ENCODE peak calls at places on chromosomes 7 and 10, in eight cellular contexts. S is right atrium auricular region, U is hepatocyte, L is adrenal gland, B is RWPE2, V is fibroblast of lung, O is AG04449, G is glutamatergic neuron. Q is an unnamed sample.

GRCh38 chr10:132628966-132629900 is 91.6 kb downstream of the INPP5A start:
- DNase-seq in S (no peak), B (peak), U (no peak), V (no peak), O (no peak), L (peak), G (peak), Q (no peak)

GRCh38 chr10:79046991-79047874 is 21.5 kb upstream of the ZMIZ1 start:
- DNase-seq in B (peak), G (peak), U (no peak), O (no peak), S (no peak), V (no peak), L (peak), Q (no peak)

GRCh38 chr7:98286701-98287485 is 5.4 kb downstream of the BRI3 start:
- DNase-seq in L (no peak), S (no peak), G (no peak), O (no peak), U (peak), V (no peak), B (no peak), Q (no peak)

GRCh38 chr7:137771679-137772078 is 75.1 kb downstream of the DGKI start:
- DNase-seq in U (no peak), B (no peak), O (peak), L (no peak), V (peak), G (no peak), S (no peak), Q (no peak)

GRCh38 chr10:95742529-95742884 is 13.5 kb upstream of the ENTPD1 start:
- DNase-seq in O (no peak), B (no peak), V (peak), L (peak), U (peak), S (no peak), G (no peak), Q (no peak)

GRCh38 chr7:101031082-101031481 is 11.2 kb downstream of the MUC17 start:
- DNase-seq in S (no peak), L (no peak), V (no peak), B (no peak), G (no peak), U (no peak), O (no peak), Q (no peak)

GRCh38 chr10:85454386-85454785 is 912.2 kb downstream of the GRID1 start:
- DNase-seq in L (no peak), G (no peak), S (no peak), V (no peak), O (no peak), B (no peak), U (no peak), Q (no peak)

GRCh38 chr7:141053626-141054025 is 20.2 kb upstream of the TMEM178B start:
- DNase-seq in O (no peak), G (no peak), V (no peak), B (no peak), L (no peak), U (no peak), S (no peak), Q (no peak)

GRCh38 chr7:77258014-77258413 is 58.4 kb upstream of the FGL2 start:
- DNase-seq in S (no peak), B (no peak), G (no peak), U (no peak), V (peak), L (no peak), O (no peak), Q (no peak)

GRCh38 chr10:47456096-47456485 is 27.8 kb downstream of the ANXA8 start:
- DNase-seq in S (no peak), U (no peak), O (no peak), V (no peak), G (no peak), B (no peak), L (no peak), Q (no peak)

GRCh38 chr10:26725837-26726727 is 28.6 kb downstream of the PDSS1 start:
- DNase-seq in V (peak), B (no peak), G (peak), L (peak), U (peak), O (no peak), S (no peak), Q (no peak)

GRCh38 chr10:122468923-122469781 is 7.8 kb downstream of the HTRA1 start:
- DNase-seq in U (peak), V (peak), G (no peak), O (peak), L (peak), B (no peak), S (no peak), Q (no peak)

GRCh38 chr10:102310356-102311024 is 65.2 kb downstream of the GBF1 start:
- DNase-seq in B (no peak), L (no peak), U (peak), O (no peak), G (no peak), V (peak), S (no peak), Q (no peak)

GRCh38 chr7:108294595-108294994 is 161.6 kb downstream of the NRCAM start:
- DNase-seq in V (peak), L (no peak), B (no peak), U (no peak), G (no peak), S (no peak), O (no peak), Q (no peak)

GRCh38 chr10:49621561-49621960 is 7.7 kb downstream of the CHAT start:
- DNase-seq in V (no peak), L (no peak), U (no peak), B (no peak), S (no peak), O (no peak), G (no peak), Q (no peak)

GRCh38 chr7:122528879-122529481 is 169.9 kb downstream of the RNF133 start:
- DNase-seq in U (peak), G (no peak), V (peak), O (no peak), B (no peak), L (no peak), S (no peak), Q (no peak)

GRCh38 chr10:133440633-133441285 is 13.0 kb upstream of the SCART1 start:
- DNase-seq in G (no peak), O (no peak), S (peak), L (no peak), V (no peak), B (no peak), U (peak), Q (no peak)

GRCh38 chr7:147519062-147519461 is 1071.5 kb upstream of the C7orf33 start:
- DNase-seq in B (no peak), S (no peak), L (no peak), G (no peak), U (peak), V (no peak), O (no peak), Q (no peak)

GRCh38 chr10:91247360-91248111 is 27.1 kb downstream of the PCGF5 start:
- DNase-seq in O (peak), B (no peak), L (peak), U (peak), V (peak), S (no peak), G (no peak), Q (no peak)

GRCh38 chr7:114889646-114890285 is 32.1 kb upstream of the MDFIC start:
- DNase-seq in S (no peak), V (peak), O (peak), G (no peak), B (no peak), U (peak), L (peak), Q (no peak)

GRCh38 chr7:142131439-142131838 is 19.9 kb downstream of the MGAM2 start:
- DNase-seq in L (no peak), G (no peak), S (no peak), O (no peak), U (no peak), B (no peak), V (no peak), Q (no peak)

DNA sequence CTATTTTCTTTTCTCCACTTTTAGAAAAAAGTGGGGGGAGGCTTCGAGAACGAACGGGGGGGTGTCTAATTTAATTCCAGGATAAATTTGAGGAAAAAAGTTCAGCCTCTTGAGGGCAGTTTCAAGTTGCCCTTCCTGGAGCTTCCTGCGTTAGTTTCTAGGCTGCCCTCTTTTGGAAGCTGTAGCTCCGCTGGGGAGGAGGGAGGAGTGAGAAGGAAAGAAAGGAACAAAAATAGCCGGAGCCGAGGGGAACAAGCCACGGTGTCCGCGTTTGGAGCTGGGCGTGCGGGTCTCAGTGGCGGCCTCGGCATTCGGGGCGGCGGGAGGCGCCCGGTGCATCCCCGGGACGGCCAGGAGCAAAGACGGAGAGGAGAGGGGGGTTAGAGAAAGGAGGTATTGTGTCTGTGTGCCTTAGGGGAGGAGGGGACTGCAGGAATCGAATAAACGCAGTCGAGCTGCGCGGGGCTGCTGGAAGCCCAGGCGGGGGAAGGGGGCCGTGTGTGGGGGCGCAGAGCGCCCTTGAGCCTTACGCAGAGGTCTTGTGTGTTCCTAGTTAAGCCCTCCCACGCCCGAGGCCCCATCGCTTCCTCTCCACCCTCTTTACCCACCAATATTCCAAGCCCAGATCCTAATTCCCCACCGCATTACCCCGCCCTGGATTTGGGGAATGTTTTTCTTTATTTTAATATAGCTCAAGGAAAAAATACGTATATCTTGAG is 2.0 kb upstream of the TNRC18 start:
- DNase-seq in G (peak), U (peak), S (peak), O (no peak), B (peak), L (peak), V (peak), Q (peak)
- TF ChIP-seq CTCF in G (no peak), U (no peak), S (no peak), O (no peak), B (no peak), L (no peak), V (no peak), Q (no peak)

GRCh38 chr10:71244638-71245419 is 32.5 kb downstream of the UNC5B start:
- DNase-seq in O (no peak), B (no peak), L (peak), S (no peak), V (peak), G (no peak), U (peak), Q (no peak)

GRCh38 chr10:71243756-71244637 is 31.6 kb downstream of the UNC5B start:
- DNase-seq in G (no peak), S (no peak), L (no peak), O (no peak), B (no peak), U (no peak), V (no peak), Q (no peak)

GRCh38 chr10:71241899-71242620 is 29.7 kb downstream of the UNC5B start:
- DNase-seq in S (no peak), B (no peak), U (no peak), L (peak), V (peak), O (no peak), G (no peak), Q (no peak)

GRCh38 chr10:71241114-71241898 is 28.9 kb downstream of the UNC5B start:
- DNase-seq in U (no peak), L (peak), S (peak), G (no peak), B (no peak), O (no peak), V (peak), Q (no peak)

GRCh38 chr10:71242621-71243009 is 30.2 kb downstream of the UNC5B start:
- DNase-seq in B (no peak), O (no peak), L (no peak), S (no peak), V (no peak), U (no peak), G (no peak), Q (no peak)
- TF ChIP-seq CTCF in B (no peak), O (no peak), L (no peak), S (no peak), V (no peak), U (no peak), G (no peak), Q (no peak)

DNA sequence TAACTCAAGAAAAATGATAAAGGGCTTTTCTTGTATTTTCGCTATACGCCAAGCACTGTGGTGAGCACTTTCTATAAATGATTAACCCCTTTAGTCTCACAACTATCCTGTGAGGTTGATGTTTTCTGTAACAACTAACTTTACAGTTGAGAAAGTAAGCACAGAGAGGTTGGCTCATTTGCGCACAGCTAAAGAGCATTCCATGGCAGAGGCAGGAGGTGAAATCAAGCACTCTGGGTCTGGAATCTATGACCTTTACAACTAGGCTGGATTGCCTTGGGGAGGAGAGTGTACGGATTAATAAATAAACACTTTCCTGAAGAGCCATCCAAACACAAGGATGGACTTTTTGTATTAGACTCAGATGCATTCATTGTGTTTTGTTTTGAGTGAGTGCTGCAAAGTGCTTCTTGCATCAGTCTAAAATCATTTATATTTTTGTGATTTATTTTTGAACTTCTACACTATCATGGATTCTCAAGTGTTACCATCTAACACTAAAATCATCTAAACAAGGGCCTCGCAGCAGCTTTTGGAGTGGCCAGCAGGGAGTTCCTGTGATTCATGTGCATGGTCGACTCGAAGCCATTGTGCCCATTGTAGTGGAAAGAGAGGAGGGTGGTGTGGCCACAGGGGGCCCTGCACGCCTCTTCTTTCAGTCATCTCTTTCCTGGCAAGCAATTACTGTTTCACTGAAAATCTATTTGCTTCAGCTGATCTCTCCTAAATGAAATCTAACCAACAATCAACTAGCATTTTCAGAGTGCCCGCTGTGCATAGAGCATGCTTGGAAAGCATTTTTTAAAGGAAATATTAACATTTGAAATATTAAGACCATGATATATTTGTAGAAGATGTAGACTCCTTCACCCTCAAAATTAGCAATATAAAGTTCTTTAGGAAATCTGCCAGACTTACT is 633.4 kb upstream of the COBL start:
- DNase-seq in V (peak), G (peak), L (no peak), O (no peak), S (no peak), B (no peak), U (no peak), Q (no peak)
- TF ChIP-seq CTCF in V (no peak), G (no peak), L (no peak), O (no peak), S (no peak), B (no peak), U (no peak), Q (no peak)

DNA sequence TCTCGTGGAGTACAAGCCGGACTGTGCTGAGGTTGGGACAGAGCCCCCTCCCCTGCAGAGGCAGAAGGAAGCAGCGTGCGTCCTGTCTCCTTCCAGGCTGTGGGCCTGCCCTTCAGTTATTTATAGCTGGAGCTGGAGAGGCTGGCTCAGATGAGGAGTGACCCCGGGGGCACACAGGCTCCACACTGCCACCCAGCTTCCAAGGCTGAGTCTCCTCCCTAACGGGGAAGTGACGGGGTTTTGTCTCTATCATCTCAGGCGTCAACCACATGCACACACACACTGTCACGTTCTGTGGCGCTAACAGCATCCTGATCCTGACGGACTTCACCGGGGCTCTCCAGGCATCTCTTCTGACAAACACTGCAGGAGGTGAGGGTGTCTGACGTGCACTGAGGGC is 25.4 kb downstream of the AMZ1 start:
- DNase-seq in B (no peak), U (no peak), O (no peak), S (no peak), V (no peak), G (no peak), L (no peak), Q (no peak)
- TF ChIP-seq CTCF in B (no peak), U (no peak), O (no peak), S (no peak), V (peak), G (no peak), L (no peak), Q (no peak)

GRCh38 chr7:29854257-29854938 is 48.1 kb downstream of the WIPF3 start:
- DNase-seq in B (no peak), U (peak), V (peak), L (no peak), O (no peak), G (no peak), S (no peak), Q (no peak)
- TF ChIP-seq CTCF in B (peak), U (peak), V (peak), L (no peak), O (no peak), G (no peak), S (no peak), Q (peak)